ENCODE peak calls at places on chromosomes 5 and 9, in four cellular contexts. A is GM12878, S is HepG2, C is H1. Z is an unnamed sample. For H3K4me1, the result is how much of the 10 kb centered on the place peaks cover.

GRCh38 chr5:171874210-171874609 is 88.6 kb downstream of the SMIM23 start:
- DNase-seq in S (no peak), C (no peak), A (no peak), Z (no peak)

GRCh38 chr9:97981828-97982164 is 1.3 kb upstream of the ANP32B start:
- DNase-seq in C (no peak), A (no peak), S (no peak), Z (no peak)

GRCh38 chr9:5879419-5880181 is 11.1 kb upstream of the MLANA start:
- DNase-seq in A (no peak), S (peak), C (no peak), Z (peak)

GRCh38 chr5:74576941-74577456 is 63.5 kb downstream of the ENC1 start:
- DNase-seq in A (peak), C (no peak), S (no peak), Z (no peak)

GRCh38 chr9:137174722-137175293 is 3.0 kb upstream of the TMEM210 start:
- DNase-seq in A (no peak), C (peak), S (no peak), Z (no peak)

GRCh38 chr5:11335881-11336760 is 568.1 kb downstream of the CTNND2 start:
- DNase-seq in A (no peak), S (peak), C (no peak), Z (no peak)

GRCh38 chr9:134630861-134631260 is 10.7 kb upstream of the COL5A1 start:
- DNase-seq in C (no peak), S (no peak), A (no peak), Z (no peak)

GRCh38 chr9:35905912-35906679 is at the start of gene HRCT1:
- DNase-seq in A (no peak), C (no peak), S (peak), Z (no peak)

GRCh38 chr5:60455589-60455988 is 244.4 kb downstream of the DEPDC1B start:
- DNase-seq in S (peak), A (no peak), C (no peak), Z (no peak)

DNA sequence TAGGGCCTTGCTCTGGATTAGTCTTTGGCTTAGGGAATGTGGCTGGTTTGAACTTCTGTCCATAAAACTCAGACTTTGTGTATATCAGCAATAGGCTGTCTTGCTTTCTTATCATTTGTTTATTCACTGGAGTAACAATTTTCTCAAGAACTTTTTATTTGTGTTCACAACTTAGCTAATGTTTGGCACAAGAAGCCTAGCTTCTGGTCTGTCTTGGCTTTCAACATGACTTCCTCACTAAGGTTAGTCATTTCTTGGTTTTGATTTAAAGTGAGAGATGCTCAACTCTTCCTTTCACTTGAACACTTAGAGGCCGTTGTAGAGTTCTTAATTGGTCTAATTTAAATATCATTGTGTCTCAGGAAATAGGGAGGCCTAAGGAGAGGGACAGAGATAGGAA is 4.9 kb downstream of the FBXO38 start:
- DNase-seq in S (no peak), C (no peak), A (no peak), Z (no peak)
- H3K4me1 ChIP-seq in S (under half), C (under half), A (under half), Z (under half)

GRCh38 chr5:58455966-58456365 is 3.9 kb downstream of the PLK2 start:
- DNase-seq in C (no peak), A (no peak), S (no peak), Z (no peak)
- H3K9ac ChIP-seq in C (no peak), A (no peak), S (no peak), Z (no peak)

DNA sequence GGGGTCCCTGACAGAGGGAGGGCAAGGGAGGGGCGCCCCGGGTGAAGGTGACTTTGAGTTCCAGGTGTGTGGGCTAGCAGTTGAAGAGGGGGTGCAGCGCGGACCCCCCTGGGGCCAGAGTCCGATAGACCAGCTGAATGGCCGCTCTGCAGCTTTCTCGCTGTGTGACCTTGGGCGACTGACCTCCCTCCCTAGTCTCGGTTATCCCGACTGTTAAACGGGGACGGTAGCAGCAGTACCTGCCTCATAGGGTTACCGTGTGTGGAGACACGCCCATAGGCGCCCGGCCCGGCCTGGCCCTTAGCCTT is 31.3 kb downstream of the PRRX2 start:
- DNase-seq in S (no peak), C (no peak), A (no peak), Z (no peak)
- TF ChIP-seq SUZ12 in S (no peak), C (no peak), A (no peak), Z (no peak)

GRCh38 chr5:15650266-15650665 is 150.3 kb downstream of the FBXL7 start:
- DNase-seq in A (no peak), S (no peak), C (no peak), Z (no peak)
- H3K4me1 ChIP-seq in A (under half), S (under half), C (under half), Z (under half)

GRCh38 chr9:127945942-127946341 is 8.3 kb upstream of the DPM2 start:
- DNase-seq in S (no peak), C (no peak), A (no peak), Z (no peak)
- H3K9ac ChIP-seq in S (no peak), C (no peak), A (no peak), Z (no peak)

GRCh38 chr5:132426525-132427138 is 57.1 kb downstream of the SLC22A5 start:
- DNase-seq in C (peak), S (peak), A (no peak), Z (no peak)
- TF ChIP-seq SUZ12 in C (no peak), S (no peak), A (no peak), Z (no peak)

GRCh38 chr9:123872710-123873109 is 57.2 kb downstream of the DENND1A start:
- DNase-seq in A (no peak), C (no peak), S (no peak), Z (no peak)
- H3K4me1 ChIP-seq in A (under half), C (under half), S (under half), Z (under half)